ENCODE peak calls at places on chromosomes 16 and 17, in seven cellular contexts. One of them, this sample, is unnamed.

GRCh38 chr16:87053016-87053982 is 263.9 kb downstream of the C16orf95 start:
- DNase-seq in A549: no peak
- DNase-seq in mesothelial cell of epicardium: no peak
- DNase-seq in BE2C: no peak
- DNase-seq in bronchial epithelial cell: no peak
- DNase-seq in transverse colon: no peak
- DNase-seq in cardiac fibroblast: no peak
- DNase-seq in this sample: no peak

GRCh38 chr16:46986438-46986837 is 13.0 kb upstream of the DNAJA2 start:
- DNase-seq in cardiac fibroblast: no peak
- DNase-seq in bronchial epithelial cell: no peak
- DNase-seq in mesothelial cell of epicardium: no peak
- DNase-seq in A549: no peak
- DNase-seq in BE2C: no peak
- DNase-seq in transverse colon: no peak
- DNase-seq in this sample: no peak

GRCh38 chr16:63883091-63883490 is 1238.8 kb downstream of the CDH11 start:
- DNase-seq in A549: no peak
- DNase-seq in bronchial epithelial cell: no peak
- DNase-seq in transverse colon: no peak
- DNase-seq in cardiac fibroblast: no peak
- DNase-seq in mesothelial cell of epicardium: no peak
- DNase-seq in BE2C: no peak
- DNase-seq in this sample: no peak

GRCh38 chr16:88566158-88566557 is 4.0 kb upstream of the ZC3H18 start:
- DNase-seq in BE2C: no peak
- DNase-seq in A549: no peak
- DNase-seq in transverse colon: no peak
- DNase-seq in bronchial epithelial cell: peak
- DNase-seq in mesothelial cell of epicardium: no peak
- DNase-seq in cardiac fibroblast: peak
- DNase-seq in this sample: no peak

GRCh38 chr16:11100239-11100750 is 155.7 kb downstream of the SOCS1 start:
- DNase-seq in cardiac fibroblast: peak
- DNase-seq in mesothelial cell of epicardium: no peak
- DNase-seq in transverse colon: peak
- DNase-seq in A549: no peak
- DNase-seq in BE2C: no peak
- DNase-seq in bronchial epithelial cell: no peak
- DNase-seq in this sample: no peak

GRCh38 chr17:21282231-21282630 is 2.3 kb upstream of the MAP2K3 start:
- DNase-seq in cardiac fibroblast: peak
- DNase-seq in transverse colon: no peak
- DNase-seq in bronchial epithelial cell: peak
- DNase-seq in mesothelial cell of epicardium: no peak
- DNase-seq in A549: peak
- DNase-seq in BE2C: no peak
- DNase-seq in this sample: no peak

GRCh38 chr17:68172461-68172954 is 75.3 kb upstream of the AMZ2 start:
- DNase-seq in BE2C: peak
- DNase-seq in A549: peak
- DNase-seq in transverse colon: peak
- DNase-seq in cardiac fibroblast: peak
- DNase-seq in mesothelial cell of epicardium: no peak
- DNase-seq in bronchial epithelial cell: peak
- DNase-seq in this sample: peak

GRCh38 chr17:68431661-68432071 is 25.6 kb downstream of the WIPI1 start:
- DNase-seq in bronchial epithelial cell: peak
- DNase-seq in cardiac fibroblast: peak
- DNase-seq in mesothelial cell of epicardium: no peak
- DNase-seq in BE2C: peak
- DNase-seq in A549: peak
- DNase-seq in transverse colon: no peak
- DNase-seq in this sample: no peak

GRCh38 chr16:69927056-69927757 is 23.9 kb upstream of the CLEC18A start:
- DNase-seq in mesothelial cell of epicardium: no peak
- DNase-seq in cardiac fibroblast: peak
- DNase-seq in transverse colon: no peak
- DNase-seq in BE2C: no peak
- DNase-seq in bronchial epithelial cell: no peak
- DNase-seq in A549: no peak
- DNase-seq in this sample: no peak

GRCh38 chr17:80394629-80395216 is 20.2 kb upstream of the ENDOV start:
- DNase-seq in transverse colon: no peak
- DNase-seq in BE2C: no peak
- DNase-seq in mesothelial cell of epicardium: no peak
- DNase-seq in bronchial epithelial cell: no peak
- DNase-seq in A549: no peak
- DNase-seq in cardiac fibroblast: no peak
- DNase-seq in this sample: no peak

GRCh38 chr16:27088216-27088615 is 21.5 kb downstream of the C16orf82 start:
- DNase-seq in transverse colon: no peak
- DNase-seq in bronchial epithelial cell: no peak
- DNase-seq in mesothelial cell of epicardium: no peak
- DNase-seq in cardiac fibroblast: no peak
- DNase-seq in BE2C: no peak
- DNase-seq in A549: no peak
- DNase-seq in this sample: no peak

GRCh38 chr17:77425791-77426641 is 285.2 kb downstream of the SEC14L1 start:
- DNase-seq in bronchial epithelial cell: peak
- DNase-seq in mesothelial cell of epicardium: no peak
- DNase-seq in A549: peak
- DNase-seq in transverse colon: peak
- DNase-seq in cardiac fibroblast: peak
- DNase-seq in BE2C: peak
- DNase-seq in this sample: no peak

GRCh38 chr17:77426676-77427386 is 286.1 kb downstream of the SEC14L1 start:
- DNase-seq in cardiac fibroblast: no peak
- DNase-seq in BE2C: no peak
- DNase-seq in transverse colon: no peak
- DNase-seq in A549: no peak
- DNase-seq in mesothelial cell of epicardium: no peak
- DNase-seq in bronchial epithelial cell: no peak
- DNase-seq in this sample: no peak

GRCh38 chr17:77428901-77429734 is 288.3 kb downstream of the SEC14L1 start:
- DNase-seq in cardiac fibroblast: no peak
- DNase-seq in BE2C: no peak
- DNase-seq in bronchial epithelial cell: no peak
- DNase-seq in transverse colon: no peak
- DNase-seq in A549: no peak
- DNase-seq in mesothelial cell of epicardium: no peak
- DNase-seq in this sample: no peak

GRCh38 chr17:77428020-77428781 is 287.4 kb downstream of the SEC14L1 start:
- DNase-seq in BE2C: no peak
- DNase-seq in bronchial epithelial cell: no peak
- DNase-seq in A549: no peak
- DNase-seq in cardiac fibroblast: no peak
- DNase-seq in mesothelial cell of epicardium: no peak
- DNase-seq in transverse colon: peak
- DNase-seq in this sample: no peak

GRCh38 chr17:77427471-77427991 is 286.8 kb downstream of the SEC14L1 start:
- DNase-seq in A549: no peak
- DNase-seq in cardiac fibroblast: peak
- DNase-seq in transverse colon: peak
- DNase-seq in mesothelial cell of epicardium: no peak
- DNase-seq in BE2C: no peak
- DNase-seq in bronchial epithelial cell: peak
- DNase-seq in this sample: no peak
- TF ChIP-seq CTCF in A549: no peak
- TF ChIP-seq CTCF in cardiac fibroblast: no peak
- TF ChIP-seq CTCF in transverse colon: no peak
- TF ChIP-seq CTCF in mesothelial cell of epicardium: no peak
- TF ChIP-seq CTCF in BE2C: no peak
- TF ChIP-seq CTCF in bronchial epithelial cell: no peak
- TF ChIP-seq CTCF in this sample: no peak

GRCh38 chr16:9256196-9256595 is 164.8 kb downstream of the HAPSTR1 start:
- DNase-seq in bronchial epithelial cell: no peak
- DNase-seq in BE2C: peak
- DNase-seq in cardiac fibroblast: no peak
- DNase-seq in A549: peak
- DNase-seq in mesothelial cell of epicardium: no peak
- DNase-seq in transverse colon: peak
- DNase-seq in this sample: no peak
- TF ChIP-seq CTCF in bronchial epithelial cell: peak
- TF ChIP-seq CTCF in BE2C: peak
- TF ChIP-seq CTCF in cardiac fibroblast: peak
- TF ChIP-seq CTCF in A549: peak
- TF ChIP-seq CTCF in mesothelial cell of epicardium: peak
- TF ChIP-seq CTCF in transverse colon: peak
- TF ChIP-seq CTCF in this sample: no peak

GRCh38 chr17:78800132-78800931 is 18.3 kb upstream of the CYTH1 start:
- DNase-seq in mesothelial cell of epicardium: no peak
- DNase-seq in A549: no peak
- DNase-seq in bronchial epithelial cell: no peak
- DNase-seq in transverse colon: no peak
- DNase-seq in BE2C: no peak
- DNase-seq in cardiac fibroblast: no peak
- DNase-seq in this sample: no peak

GRCh38 chr17:78796134-78796900 is 14.2 kb upstream of the CYTH1 start:
- DNase-seq in bronchial epithelial cell: no peak
- DNase-seq in cardiac fibroblast: no peak
- DNase-seq in A549: no peak
- DNase-seq in transverse colon: no peak
- DNase-seq in BE2C: no peak
- DNase-seq in mesothelial cell of epicardium: no peak
- DNase-seq in this sample: no peak

GRCh38 chr17:78797213-78797612 is 15.1 kb upstream of the CYTH1 start:
- DNase-seq in BE2C: no peak
- DNase-seq in bronchial epithelial cell: no peak
- DNase-seq in mesothelial cell of epicardium: no peak
- DNase-seq in cardiac fibroblast: no peak
- DNase-seq in A549: no peak
- DNase-seq in transverse colon: no peak
- DNase-seq in this sample: no peak

GRCh38 chr17:78797691-78798585 is 15.9 kb upstream of the CYTH1 start:
- DNase-seq in transverse colon: no peak
- DNase-seq in A549: no peak
- DNase-seq in BE2C: no peak
- DNase-seq in mesothelial cell of epicardium: no peak
- DNase-seq in cardiac fibroblast: no peak
- DNase-seq in bronchial epithelial cell: peak
- DNase-seq in this sample: no peak

GRCh38 chr17:78798695-78799559 is 16.9 kb upstream of the CYTH1 start:
- DNase-seq in bronchial epithelial cell: peak
- DNase-seq in BE2C: no peak
- DNase-seq in cardiac fibroblast: peak
- DNase-seq in A549: no peak
- DNase-seq in mesothelial cell of epicardium: no peak
- DNase-seq in transverse colon: no peak
- DNase-seq in this sample: no peak
- TF ChIP-seq CTCF in bronchial epithelial cell: peak
- TF ChIP-seq CTCF in BE2C: peak
- TF ChIP-seq CTCF in cardiac fibroblast: peak
- TF ChIP-seq CTCF in A549: peak
- TF ChIP-seq CTCF in mesothelial cell of epicardium: peak
- TF ChIP-seq CTCF in transverse colon: peak
- TF ChIP-seq CTCF in this sample: no peak

DNA sequence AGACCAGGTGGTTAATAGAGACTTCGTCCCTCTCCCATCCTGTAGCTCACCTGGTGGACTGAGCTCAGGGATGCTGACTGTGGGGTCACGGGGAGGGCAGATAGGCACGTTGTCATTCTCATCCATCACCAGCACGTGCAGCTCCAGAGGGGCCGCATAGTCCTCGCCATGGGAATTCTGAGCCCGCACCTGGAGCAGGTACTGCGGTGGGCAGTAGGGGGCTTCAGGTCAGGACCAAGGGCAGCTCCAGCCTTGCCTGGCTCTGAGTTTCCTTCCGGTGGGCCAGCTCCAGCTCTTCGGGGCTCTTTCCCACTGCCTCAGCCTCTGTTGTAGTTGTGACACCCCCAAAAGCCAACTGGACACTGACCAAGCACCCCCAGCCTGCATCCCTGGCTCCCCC is 5.6 kb downstream of the CDH16 start:
- DNase-seq in bronchial epithelial cell: no peak
- DNase-seq in cardiac fibroblast: no peak
- DNase-seq in BE2C: no peak
- DNase-seq in mesothelial cell of epicardium: no peak
- DNase-seq in transverse colon: no peak
- DNase-seq in A549: no peak
- DNase-seq in this sample: no peak
- TF ChIP-seq CTCF in bronchial epithelial cell: no peak
- TF ChIP-seq CTCF in cardiac fibroblast: no peak
- TF ChIP-seq CTCF in BE2C: no peak
- TF ChIP-seq CTCF in mesothelial cell of epicardium: no peak
- TF ChIP-seq CTCF in transverse colon: no peak
- TF ChIP-seq CTCF in A549: no peak
- TF ChIP-seq CTCF in this sample: no peak